ENCODE peak calls at places on chromosomes 16 and 17, in six cellular contexts. G is NCI-H345; O is cerebellar cortex; F is GM04503; N is stimulated activated CD8-positive, alpha-beta memory T cell treated with anti-CD3 and anti-CD28 coated beads, Interleukin-15, amount 100 ng/mL, for 24 hours; T is nucleus accumbens. L is an unnamed sample.
A peak's percentile ranks its signal among the peaks of the same experiment; 100 is the strongest.

GRCh38 chr17:12242390-12242954 is 221.8 kb downstream of the MAP2K4 start:
- DNase-seq in O (no peak), T (no peak), N (no peak), F (no peak), G (no peak), L (no peak)

GRCh38 chr17:82961366-82962162 is 117.8 kb upstream of the METRNL start:
- DNase-seq in G (no peak), O (no peak), T (no peak), N (no peak), F (no peak), L (no peak)

GRCh38 chr16:81445143-81445922 is 725 bp downstream of the CMIP start:
- DNase-seq in G (peak; percentile 15), N (no peak), O (no peak), T (no peak), F (no peak), L (no peak)

GRCh38 chr17:10156579-10157488 is 41.6 kb downstream of the GAS7 start:
- DNase-seq in N (no peak), G (no peak), T (no peak), O (no peak), F (no peak), L (no peak)

GRCh38 chr17:50947844-50948514 is 81.8 kb upstream of the TOB1 start:
- DNase-seq in T (no peak), G (peak; percentile 85), N (no peak), F (no peak), O (peak; percentile 62), L (peak; percentile 67)

GRCh38 chr17:68544521-68544920 is 32.3 kb downstream of the PRKAR1A start:
- DNase-seq in N (no peak), G (no peak), O (no peak), T (no peak), F (no peak), L (no peak)

GRCh38 chr17:75723201-75723930 is 2.1 kb downstream of the ITGB4 start:
- DNase-seq in F (no peak), G (no peak), N (no peak), T (no peak), O (no peak), L (peak; percentile 46)

GRCh38 chr17:35073991-35074627 is 10.6 kb upstream of the RFFL start:
- DNase-seq in N (no peak), T (no peak), F (no peak), O (no peak), G (no peak), L (no peak)

GRCh38 chr16:75566889-75567255 is 693 bp downstream of the GABARAPL2 start:
- DNase-seq in O (no peak), T (no peak), N (no peak), G (no peak), F (no peak), L (no peak)

GRCh38 chr17:78803161-78803845 is 21.2 kb upstream of the CYTH1 start:
- DNase-seq in N (no peak), T (no peak), O (no peak), G (no peak), F (no peak), L (no peak)

GRCh38 chr16:67525176-67525860 is 3.3 kb upstream of the RIPOR1 start:
- DNase-seq in T (no peak), O (no peak), N (no peak), G (no peak), F (no peak), L (no peak)

GRCh38 chr17:57898487-57899311 is 48.9 kb upstream of the MRPS23 start:
- DNase-seq in G (no peak), N (no peak), F (no peak), O (no peak), T (peak; percentile 55), L (no peak)

GRCh38 chr16:12449795-12450194 is 353.9 kb downstream of the CPPED1 start:
- DNase-seq in G (no peak), O (no peak), F (no peak), T (no peak), N (no peak), L (no peak)